ENCODE peak calls at places on chromosomes 4 and X, in seven cellular contexts. O, Q, K, G, I, E and L are unnamed samples.

GRCh38 chr4:156347412-156348075 is 393.9 kb upstream of the CTSO start:
- DNase-seq in Q (peak), I (peak), O (peak), E (no peak), K (peak), G (no peak), L (no peak)

GRCh38 chr4:121164291-121164690 is at the start of gene TNIP3:
- DNase-seq in E (no peak), O (peak), I (peak), K (peak), Q (peak), G (no peak), L (no peak)

GRCh38 chr4:17385403-17385802 is 126.5 kb downstream of the QDPR start:
- DNase-seq in O (peak), K (peak), E (no peak), G (no peak), I (peak), Q (peak), L (peak)

GRCh38 chrX:10008483-10009056 is 41.4 kb downstream of the CLDN34 start:
- DNase-seq in O (no peak), E (no peak), I (peak), G (no peak), Q (peak), K (no peak), L (no peak)

GRCh38 chr4:152278172-152278504 is 257.8 kb downstream of the FBXW7 start:
- DNase-seq in K (no peak), E (no peak), I (no peak), G (no peak), Q (no peak), O (no peak), L (no peak)

GRCh38 chrX:136731207-136731782 is 49.4 kb downstream of the ARHGEF6 start:
- DNase-seq in O (no peak), Q (peak), I (no peak), G (no peak), K (no peak), E (no peak), L (no peak)

GRCh38 chr4:140136509-140136908 is 17.5 kb downstream of the MAML3 start:
- DNase-seq in E (no peak), K (peak), I (peak), O (peak), Q (peak), G (no peak), L (no peak)

GRCh38 chr4:188701952-188702351 is 562.7 kb downstream of the TRIML1 start:
- DNase-seq in G (no peak), I (no peak), Q (no peak), O (no peak), K (no peak), E (no peak), L (no peak)

GRCh38 chrX:13827693-13828092 is 10.8 kb upstream of the GPM6B start:
- DNase-seq in Q (no peak), I (no peak), K (peak), E (no peak), O (peak), G (no peak), L (no peak)

GRCh38 chr4:80186666-80187065 is 10.6 kb upstream of the PRDM8 start:
- DNase-seq in Q (no peak), O (no peak), K (no peak), E (no peak), I (no peak), G (no peak), L (no peak)

GRCh38 chr4:8048856-8049686 is 109.4 kb upstream of the AFAP1 start:
- DNase-seq in E (no peak), O (no peak), K (no peak), G (no peak), Q (no peak), I (no peak), L (no peak)

GRCh38 chrX:133575501-133575900 is 160.2 kb upstream of the GPC4 start:
- DNase-seq in Q (no peak), G (no peak), E (no peak), K (no peak), O (no peak), I (peak), L (no peak)

DNA sequence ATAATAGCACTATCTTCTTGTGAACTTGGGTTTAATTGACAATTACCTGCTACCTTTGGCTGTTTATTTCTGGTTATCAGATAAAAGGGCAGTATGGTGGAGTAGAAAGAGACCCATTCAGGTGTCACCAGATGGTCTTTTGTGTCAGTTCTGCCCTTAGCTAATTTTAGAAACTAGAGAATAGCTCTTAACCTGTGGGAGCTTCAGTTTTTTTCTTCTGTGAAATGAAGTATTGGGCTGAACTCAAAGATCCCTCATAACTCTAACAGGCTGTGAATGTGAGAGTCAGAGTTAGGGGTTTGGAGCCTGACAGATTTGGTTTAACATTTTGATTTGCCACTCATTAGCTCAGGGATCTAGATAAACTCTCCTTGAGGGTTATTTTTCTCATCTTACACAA is 335.2 kb downstream of the PPP1R2C start:
- DNase-seq in I (no peak), O (no peak), G (no peak), E (no peak), K (no peak), Q (no peak), L (no peak)
- TF ChIP-seq CTCF in I (no peak), O (no peak), G (no peak), E (no peak), K (no peak), Q (no peak), L (no peak)

GRCh38 chr4:158813113-158813512 is 44.3 kb downstream of the FNIP2 start:
- DNase-seq in K (no peak), G (no peak), Q (no peak), I (no peak), E (no peak), O (no peak), L (no peak)
- TF ChIP-seq CTCF in K (no peak), G (no peak), Q (no peak), I (no peak), E (no peak), O (no peak), L (no peak)

DNA sequence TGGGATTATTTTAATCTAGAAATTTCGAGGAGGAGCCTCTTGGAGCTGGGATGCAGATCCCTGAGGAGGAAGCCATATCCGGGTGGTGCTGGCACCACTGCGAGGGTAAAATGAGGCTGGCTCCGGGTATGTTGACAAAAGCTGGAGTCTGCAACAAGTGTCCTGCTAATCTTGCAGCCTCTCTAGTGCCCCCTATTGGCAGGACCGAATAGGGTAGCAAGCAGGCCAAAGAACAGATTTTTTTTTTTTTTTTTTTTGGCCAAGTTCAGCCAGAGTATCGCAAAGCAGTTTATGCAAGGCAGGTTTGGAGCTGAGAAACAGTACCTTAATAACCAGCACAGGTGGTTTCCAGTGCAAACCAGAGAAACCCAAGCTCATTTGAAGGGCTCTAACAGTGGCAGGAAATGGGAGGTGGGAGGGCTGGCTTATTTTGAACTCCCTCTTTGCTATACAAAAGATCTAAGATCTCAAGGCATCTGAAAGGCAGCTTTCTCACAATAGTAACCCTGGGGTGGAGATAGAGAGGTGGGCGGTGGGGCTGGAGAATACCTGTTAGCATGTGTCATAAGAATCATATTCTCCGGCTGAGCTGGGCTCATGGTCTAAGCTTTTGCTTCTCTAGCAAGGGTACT is 38.2 kb upstream of the OCIAD2 start:
- DNase-seq in E (peak), Q (no peak), I (no peak), G (no peak), K (peak), O (peak), L (no peak)
- TF ChIP-seq CTCF in E (peak), Q (peak), I (peak), G (peak), K (peak), O (peak), L (no peak)

GRCh38 chrX:57977992-57978391 is 67.7 kb upstream of the ZXDA start:
- DNase-seq in I (no peak), Q (no peak), G (no peak), E (no peak), O (no peak), K (peak), L (no peak)
- TF ChIP-seq CTCF in I (no peak), Q (no peak), G (no peak), E (no peak), O (no peak), K (no peak), L (no peak)

DNA sequence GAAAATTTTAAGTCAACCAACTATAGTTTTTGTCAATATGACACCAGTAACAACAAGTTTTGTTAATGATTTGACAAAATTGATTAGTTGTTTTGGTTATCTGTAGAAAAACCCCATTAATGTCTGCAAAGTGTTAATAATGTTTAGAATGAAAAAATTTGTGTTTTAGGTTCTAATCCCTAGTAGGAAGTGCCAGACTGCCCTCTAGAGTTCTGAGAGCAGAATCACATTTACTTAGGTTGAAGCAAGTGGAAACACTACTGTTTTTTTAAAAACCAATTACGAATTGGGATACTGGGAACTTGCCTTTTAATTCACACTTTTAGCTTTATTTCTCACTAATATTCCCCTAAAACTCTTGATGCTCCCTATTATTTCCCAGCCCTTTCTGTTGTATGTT is 101.1 kb upstream of the CYLC1 start:
- DNase-seq in I (peak), K (peak), O (no peak), E (no peak), G (no peak), Q (peak), L (no peak)
- TF ChIP-seq CTCF in I (no peak), K (peak), O (peak), E (no peak), G (peak), Q (peak), L (peak)

DNA sequence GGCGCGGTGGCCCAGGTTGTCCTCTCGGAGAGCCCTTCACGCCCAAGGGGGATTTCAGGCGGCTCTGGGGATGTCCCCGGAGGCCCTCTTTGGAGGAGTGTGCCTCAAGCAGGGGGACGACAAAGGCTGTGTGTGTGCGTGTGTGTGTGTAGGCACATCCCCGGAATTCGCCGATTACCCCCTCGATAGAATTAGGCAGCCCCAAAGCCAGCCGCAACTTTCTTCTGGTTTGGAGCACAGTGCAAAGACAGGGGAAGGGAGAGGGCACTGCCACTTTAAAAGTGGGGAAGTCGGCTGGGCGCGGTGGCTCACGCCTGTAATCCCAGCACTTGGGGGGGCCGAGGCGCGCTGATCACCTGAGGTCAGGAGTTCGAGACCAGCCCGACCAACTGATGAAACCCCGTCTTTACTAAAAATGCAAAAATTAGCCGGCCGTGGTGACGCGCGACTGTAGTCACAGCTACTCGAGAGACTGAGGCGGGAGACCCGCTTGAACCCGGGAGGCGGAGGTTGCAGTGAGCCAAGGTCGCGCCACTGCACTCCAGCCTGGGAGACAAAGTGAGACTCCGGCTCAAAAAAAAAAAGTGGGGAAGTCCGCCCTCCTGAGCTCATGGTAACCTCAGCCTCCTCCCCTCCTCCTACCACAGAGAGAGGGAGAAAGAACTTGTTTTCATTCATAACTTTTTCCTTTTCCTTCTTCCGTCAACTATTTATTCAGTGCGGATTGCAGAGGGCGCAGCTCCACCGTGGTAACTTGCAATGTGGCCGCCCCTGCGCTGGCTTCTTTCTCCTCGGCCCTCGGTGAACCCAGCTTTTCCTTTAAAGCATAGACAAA is 2.4 kb downstream of the SPRY1 start:
- DNase-seq in E (peak), O (peak), Q (peak), G (no peak), K (peak), I (peak), L (no peak)
- TF ChIP-seq CTCF in E (no peak), O (peak), Q (no peak), G (peak), K (peak), I (peak), L (peak)